ENCODE peak calls at places on chromosomes 16 and 17, in six cellular contexts. K is T-cell, I is HT1080, G is sciatic nerve, C is posterior vena cava, J is NCI-H1436. U is an unnamed sample.

GRCh38 chr17:39671651-39672521 is 3.6 kb downstream of the PNMT start:
- DNase-seq in K (no peak), I (no peak), G (no peak), C (no peak), J (peak; percentile 42), U (no peak)

GRCh38 chr17:82662711-82663261 is 14.5 kb upstream of the WDR45B start:
- DNase-seq in K (no peak), I (no peak), G (no peak), C (peak; percentile 76), J (no peak), U (peak; percentile 59)

GRCh38 chr17:29628619-29629018 is 5.9 kb upstream of the CORO6 start:
- DNase-seq in K (no peak), I (no peak), G (no peak), C (no peak), J (no peak), U (no peak)

GRCh38 chr17:34012709-34013375 is 242.2 kb upstream of the CCL2 start:
- DNase-seq in K (no peak), I (no peak), G (no peak), C (no peak), J (no peak), U (no peak)

GRCh38 chr17:72772331-72772821 is 320.1 kb downstream of the SLC39A11 start:
- DNase-seq in K (no peak), I (no peak), G (no peak), C (no peak), J (no peak), U (no peak)

GRCh38 chr16:84357191-84357651 is 11.1 kb upstream of the ATP2C2 start:
- DNase-seq in K (no peak), I (peak; percentile 84), G (no peak), C (no peak), J (no peak), U (no peak)

GRCh38 chr17:6163632-6164319 is 93.6 kb downstream of the WSCD1 start:
- DNase-seq in K (no peak), I (peak; percentile 4), G (peak; percentile 64), C (no peak), J (peak; percentile 5), U (no peak)

GRCh38 chr16:79632289-79632688 is 31.8 kb upstream of the MAF start:
- DNase-seq in K (no peak), I (peak; percentile 64), G (no peak), C (no peak), J (no peak), U (no peak)

GRCh38 chr16:85678016-85678415 is 10.7 kb downstream of the GINS2 start:
- DNase-seq in K (no peak), I (no peak), G (no peak), C (no peak), J (no peak), U (no peak)

GRCh38 chr16:2015117-2015946 is 4.3 kb upstream of the NPW start:
- DNase-seq in K (no peak), I (no peak), G (no peak), C (no peak), J (no peak), U (no peak)

GRCh38 chr16:1363501-1364041 is 11.8 kb downstream of the GNPTG start:
- DNase-seq in K (peak; percentile 66), I (peak; percentile 36), G (no peak), C (no peak), J (peak; percentile 30), U (no peak)

GRCh38 chr17:79749156-79749815 is 18.5 kb downstream of the ENPP7 start:
- DNase-seq in K (no peak), I (peak; percentile 44), G (no peak), C (no peak), J (no peak), U (no peak)

GRCh38 chr16:56981729-56982271 is 7.6 kb upstream of the NLRC5 start:
- DNase-seq in K (no peak), I (no peak), G (no peak), C (peak; percentile 63), J (no peak), U (no peak)

GRCh38 chr17:64354396-64354795 is 36.3 kb downstream of the PECAM1 start:
- DNase-seq in K (no peak), I (peak; percentile 17), G (no peak), C (peak; percentile 58), J (no peak), U (no peak)

GRCh38 chr16:81513204-81514040 is 68.8 kb downstream of the CMIP start:
- DNase-seq in K (no peak), I (no peak), G (no peak), C (peak; percentile 91), J (no peak), U (peak; percentile 81)

GRCh38 chr17:30922235-30922993 is 669 bp downstream of the ADAP2 start:
- DNase-seq in K (no peak), I (no peak), G (no peak), C (peak; percentile 83), J (no peak), U (peak; percentile 61)

GRCh38 chr17:78315355-78316114 is 44.3 kb downstream of the SOCS3 start:
- DNase-seq in K (no peak), I (peak; percentile 98), G (peak; percentile 88), C (peak; percentile 96), J (no peak), U (peak; percentile 93)

GRCh38 chr17:39669897-39670735 is 1.9 kb downstream of the PNMT start:
- DNase-seq in K (no peak), I (no peak), G (no peak), C (no peak), J (no peak), U (no peak)